ENCODE peak calls at places on chromosomes 5 and 9, in ten cellular contexts. H, N, D, X, U, R, I, Z, J and B are unnamed samples.

GRCh38 chr9:128244443-128245226 is 31.2 kb downstream of the GOLGA2 start:
- DNase-seq in H (no peak), N (no peak), D (peak), X (no peak), U (no peak), R (no peak), I (no peak), Z (peak), J (no peak), B (no peak)

GRCh38 chr9:108889649-108890067 is 27.6 kb downstream of the ACTL7A start:
- DNase-seq in H (peak), N (no peak), D (no peak), X (no peak), U (no peak), R (peak), I (no peak), Z (no peak), J (no peak), B (no peak)

GRCh38 chr9:118331622-118332045 is 627.4 kb downstream of the TLR4 start:
- DNase-seq in H (peak), N (no peak), D (no peak), X (no peak), U (no peak), R (no peak), I (no peak), Z (peak), J (no peak), B (no peak)

GRCh38 chr9:120393386-120394057 is 186.4 kb downstream of the CDK5RAP2 start:
- DNase-seq in H (no peak), N (no peak), D (no peak), X (no peak), U (no peak), R (no peak), I (peak), Z (no peak), J (no peak), B (no peak)

GRCh38 chr5:163967273-163967672 is 461.9 kb downstream of the MAT2B start:
- DNase-seq in H (no peak), N (no peak), D (no peak), X (no peak), U (no peak), R (no peak), I (no peak), Z (no peak), J (no peak), B (no peak)

GRCh38 chr5:82164109-82164956 is 113.8 kb downstream of the RPS23 start:
- DNase-seq in H (no peak), N (no peak), D (no peak), X (no peak), U (no peak), R (no peak), I (no peak), Z (no peak), J (no peak), B (no peak)

GRCh38 chr9:81789751-81790150 is 100.4 kb upstream of the TLE1 start:
- DNase-seq in H (no peak), N (no peak), D (no peak), X (no peak), U (no peak), R (no peak), I (no peak), Z (peak), J (no peak), B (no peak)

GRCh38 chr9:78103971-78104433 is 72.4 kb upstream of the GNAQ start:
- DNase-seq in H (no peak), N (peak), D (no peak), X (no peak), U (no peak), R (no peak), I (no peak), Z (no peak), J (peak), B (no peak)

GRCh38 chr5:112930082-112930344 is 8.0 kb upstream of the REEP5 start:
- DNase-seq in H (no peak), N (no peak), D (no peak), X (no peak), U (no peak), R (no peak), I (no peak), Z (no peak), J (peak), B (no peak)

GRCh38 chr9:101486693-101487442 is 46.8 kb upstream of the RNF20 start:
- DNase-seq in H (peak), N (peak), D (peak), X (no peak), U (peak), R (no peak), I (peak), Z (peak), J (no peak), B (no peak)

GRCh38 chr5:74240783-74241750 is 399.5 kb downstream of the ENC1 start:
- DNase-seq in H (no peak), N (no peak), D (no peak), X (no peak), U (no peak), R (peak), I (no peak), Z (peak), J (no peak), B (no peak)